ENCODE peak calls at places on chromosome 4, in ten cellular contexts. Q, K, E, C, U, L, O, D, W and G are unnamed samples. For H3K4me1, the result is how much of the 10 kb centered on the place peaks cover.

GRCh38 chr4:13584481-13584880 is 40.2 kb upstream of the NKX3-2 start:
- DNase-seq in U (no peak), C (no peak), L (no peak), O (no peak), K (no peak), W (peak), D (no peak), E (no peak), Q (no peak), G (no peak)

GRCh38 chr4:48699470-48699869 is 80.6 kb downstream of the FRYL start:
- DNase-seq in C (no peak), L (no peak), K (no peak), U (peak), W (no peak), O (no peak), Q (no peak), E (no peak), D (no peak), G (no peak)

GRCh38 chr4:88008624-88009235 is 1.3 kb downstream of the PKD2 start:
- DNase-seq in C (no peak), U (no peak), W (peak), Q (no peak), K (no peak), E (no peak), L (no peak), O (no peak), D (no peak), G (no peak)

GRCh38 chr4:184421558-184422155 is 52.7 kb downstream of the IRF2 start:
- DNase-seq in Q (no peak), E (no peak), D (no peak), U (no peak), W (no peak), L (no peak), O (no peak), K (no peak), C (no peak), G (no peak)

GRCh38 chr4:180993179-180993841 is 1249.9 kb upstream of the TENM3 start:
- DNase-seq in O (no peak), D (no peak), L (no peak), K (no peak), Q (no peak), C (no peak), U (no peak), E (no peak), W (no peak), G (no peak)

GRCh38 chr4:154529737-154530136 is 20.5 kb downstream of the PLRG1 start:
- DNase-seq in K (no peak), O (no peak), E (no peak), U (no peak), L (peak), D (no peak), C (no peak), Q (no peak), W (no peak), G (peak)

GRCh38 chr4:40254961-40255721 is 58.3 kb downstream of the RHOH start:
- DNase-seq in Q (no peak), L (no peak), D (no peak), K (no peak), C (no peak), W (peak), O (no peak), E (no peak), U (peak), G (no peak)

GRCh38 chr4:138034871-138035270 is 207.3 kb downstream of the SLC7A11 start:
- DNase-seq in E (no peak), L (no peak), C (no peak), K (no peak), O (no peak), W (peak), U (no peak), Q (no peak), D (no peak), G (no peak)

GRCh38 chr4:176489001-176489400 is 169.2 kb downstream of the SPCS3 start:
- DNase-seq in C (no peak), W (no peak), E (no peak), Q (no peak), O (no peak), L (no peak), U (no peak), K (no peak), D (no peak), G (no peak)

GRCh38 chr4:66034671-66035070 is 364.4 kb upstream of the EPHA5 start:
- DNase-seq in W (no peak), E (no peak), D (no peak), U (no peak), Q (no peak), C (no peak), L (no peak), K (no peak), O (no peak), G (no peak)

GRCh38 chr4:105988671-105989070 is 93.4 kb downstream of the NPNT start:
- DNase-seq in W (no peak), D (no peak), L (no peak), O (no peak), U (no peak), C (no peak), E (no peak), K (no peak), Q (no peak), G (no peak)

GRCh38 chr4:105992641-105993305 is 97.5 kb downstream of the NPNT start:
- DNase-seq in Q (no peak), E (no peak), O (no peak), L (no peak), C (no peak), K (no peak), U (no peak), W (no peak), D (no peak), G (no peak)

GRCh38 chr4:105989411-105990242 is 94.4 kb downstream of the NPNT start:
- DNase-seq in O (no peak), C (no peak), E (no peak), D (no peak), K (no peak), U (no peak), Q (no peak), L (no peak), W (peak), G (no peak)

GRCh38 chr4:105991726-105992125 is 96.5 kb downstream of the NPNT start:
- DNase-seq in L (no peak), E (no peak), O (no peak), C (no peak), U (no peak), Q (no peak), W (peak), D (no peak), K (no peak), G (no peak)

DNA sequence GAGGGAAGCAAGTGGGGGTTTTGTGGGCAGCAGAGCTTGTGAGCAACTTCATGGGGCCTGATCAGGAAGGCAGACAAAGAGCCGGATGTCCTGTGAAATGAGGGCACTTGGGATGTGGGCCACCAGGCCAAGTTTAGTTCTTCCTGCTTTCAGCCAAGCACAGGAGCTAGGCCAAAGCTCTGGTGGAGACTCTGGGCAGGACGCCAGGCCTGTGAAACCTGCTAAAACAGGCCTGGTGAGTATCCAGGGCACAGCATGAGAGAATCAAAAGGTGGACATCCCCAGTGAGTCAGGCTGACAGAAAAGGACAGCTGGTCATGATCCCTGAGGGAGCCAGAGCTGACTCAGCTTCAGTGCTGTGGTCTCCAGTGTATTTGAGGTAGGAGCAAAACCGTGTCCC is 95.7 kb downstream of the NPNT start:
- DNase-seq in Q (peak), D (no peak), U (no peak), E (no peak), W (peak), O (peak), C (peak), K (peak), L (peak), G (peak)
- TF ChIP-seq POLR2AphosphoS5 in Q (peak), D (peak), U (no peak), E (no peak), W (peak), O (peak), C (no peak), K (peak), L (peak), G (peak)

DNA sequence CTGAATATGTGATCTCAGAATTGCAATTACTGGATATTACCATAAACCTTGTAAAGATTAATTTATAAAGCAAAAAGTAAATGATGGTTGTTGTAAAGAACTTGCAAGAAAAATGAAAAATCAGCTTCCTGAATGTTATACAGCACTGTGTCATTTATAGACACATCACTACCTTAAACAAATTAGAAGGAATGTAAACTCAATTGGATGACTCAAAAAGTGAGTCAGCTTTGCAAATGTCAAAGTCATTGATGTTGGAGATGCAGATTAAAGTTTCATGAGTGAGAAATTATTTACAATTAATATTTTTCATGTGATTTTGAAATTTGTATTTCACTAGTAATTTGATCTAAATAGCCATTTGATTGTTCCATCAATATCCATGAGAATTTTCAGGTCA is 193.2 kb downstream of the RAPGEF2 start:
- DNase-seq in E (no peak), L (no peak), Q (no peak), D (no peak), W (peak), K (no peak), C (no peak), O (no peak), U (peak), G (no peak)
- H3K4me1 ChIP-seq in E (under half), L (under half), Q (under half), D (under half), W (under half), K (under half), C (under half), O (under half), U (under half), G (under half)

GRCh38 chr4:123113193-123113592 is 190.8 kb upstream of the NUDT6 start:
- DNase-seq in Q (no peak), C (no peak), L (no peak), O (no peak), E (no peak), U (no peak), K (no peak), W (no peak), D (no peak), G (no peak)
- H3K27ac ChIP-seq in Q (no peak), C (no peak), L (no peak), O (no peak), E (no peak), U (no peak), K (no peak), W (no peak), D (no peak), G (no peak)

GRCh38 chr4:76550966-76551780 is 116.1 kb downstream of the SHROOM3 start:
- DNase-seq in D (no peak), L (no peak), C (no peak), U (no peak), Q (no peak), E (no peak), W (no peak), O (no peak), K (no peak), G (no peak)
- TF ChIP-seq POLR2AphosphoS5 in D (no peak), L (no peak), C (no peak), U (no peak), Q (no peak), E (no peak), W (no peak), O (no peak), K (no peak), G (peak)

DNA sequence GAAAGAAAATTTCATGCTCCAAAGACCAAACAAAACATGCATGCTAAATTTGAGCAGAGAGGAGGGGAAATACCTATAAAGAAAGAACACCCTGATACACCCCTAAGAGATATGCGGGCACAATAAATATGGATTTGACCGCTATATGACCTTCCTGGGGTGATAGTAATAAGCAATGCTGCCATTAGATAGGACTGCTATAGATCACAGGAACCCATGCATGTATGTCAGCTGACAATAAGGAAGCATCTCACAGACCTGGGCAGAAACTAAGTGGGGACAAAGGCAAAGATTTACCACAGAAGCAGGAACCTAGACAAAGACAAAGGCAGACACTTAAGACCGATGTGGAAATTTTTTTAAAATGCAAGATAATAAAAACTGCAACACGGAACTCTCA is 21.3 kb downstream of the ZNF721 start:
- DNase-seq in D (no peak), E (no peak), C (no peak), L (no peak), W (no peak), O (no peak), K (no peak), U (no peak), Q (no peak), G (no peak)
- H3K4me1 ChIP-seq in D (under half), E (under half), C (under half), L (under half), W (under half), O (under half), K (under half), U (under half), Q (under half), G (under half)